ENCODE peak calls at places on chromosomes 2 and 18, in eight cellular contexts. N, F, O, K, U, I, R and J are unnamed samples.

GRCh38 chr2:147913701-147914480 is 69.1 kb downstream of the ACVR2A start:
- DNase-seq in N (no peak), F (no peak), U (no peak), K (peak; percentile 49), R (no peak), O (no peak), I (peak; percentile 8), J (no peak)

GRCh38 chr2:235002198-235003095 is 50.6 kb downstream of the SH3BP4 start:
- DNase-seq in I (peak; percentile 64), U (no peak), N (no peak), O (peak; percentile 54), K (peak; percentile 77), R (no peak), F (peak; percentile 82), J (no peak)

GRCh38 chr2:22912398-22912797 is 472.6 kb upstream of the KLHL29 start:
- DNase-seq in U (no peak), R (no peak), I (no peak), K (no peak), O (no peak), N (no peak), F (no peak), J (no peak)

GRCh38 chr2:75547345-75548035 is 13.2 kb downstream of the EVA1A start:
- DNase-seq in R (no peak), F (no peak), I (peak; percentile 81), K (peak; percentile 82), U (no peak), N (no peak), O (no peak), J (peak; percentile 30)

GRCh38 chr2:105737980-105738657 is 6.6 kb upstream of the NCK2 start:
- DNase-seq in R (no peak), I (no peak), K (no peak), N (no peak), F (no peak), O (no peak), U (no peak), J (no peak)

GRCh38 chr18:38611036-38611964 is 1045.7 kb upstream of the CELF4 start:
- DNase-seq in U (no peak), O (no peak), R (peak; percentile 29), I (no peak), K (no peak), N (no peak), F (no peak), J (no peak)

GRCh38 chr18:22167471-22168151 is 1.8 kb upstream of the GATA6 start:
- DNase-seq in O (peak; percentile 54), R (no peak), K (peak; percentile 71), U (no peak), N (peak; percentile 65), F (peak; percentile 45), I (no peak), J (no peak)

GRCh38 chr2:231187736-231188505 is 10.5 kb upstream of the ARMC9 start:
- DNase-seq in K (peak; percentile 97), F (peak; percentile 97), U (peak; percentile 75), I (peak; percentile 74), N (no peak), R (no peak), O (peak; percentile 62), J (peak; percentile 77)

GRCh38 chr18:68484241-68484640 is 230.7 kb downstream of the TMX3 start:
- DNase-seq in U (no peak), O (no peak), K (peak; percentile 24), F (no peak), N (no peak), I (peak; percentile 52), R (no peak), J (no peak)

GRCh38 chr18:64713284-64713683 is 564.4 kb upstream of the LINC00305 start:
- DNase-seq in O (no peak), R (no peak), K (no peak), N (no peak), U (no peak), F (peak; percentile 14), I (no peak), J (no peak)

GRCh38 chr2:44246436-44246835 is 28.8 kb upstream of the SLC3A1 start:
- DNase-seq in N (no peak), O (no peak), I (no peak), R (no peak), U (no peak), K (no peak), F (no peak), J (no peak)

GRCh38 chr2:56682397-56682760 is 498.6 kb downstream of the CCDC85A start:
- DNase-seq in N (no peak), O (no peak), I (no peak), U (no peak), K (peak; percentile 46), F (no peak), R (no peak), J (no peak)

GRCh38 chr18:49006641-49007136 is 55.9 kb upstream of the SMAD7 start:
- DNase-seq in U (no peak), O (no peak), I (no peak), F (no peak), K (no peak), R (no peak), N (no peak), J (no peak)

GRCh38 chr2:134375935-134376334 is 122.1 kb downstream of the MGAT5 start:
- DNase-seq in F (peak; percentile 19), U (no peak), I (peak; percentile 73), K (peak; percentile 76), N (peak; percentile 30), R (no peak), O (no peak), J (no peak)

GRCh38 chr2:83079007-83079406 is 1380.1 kb downstream of the SUCLG1 start:
- DNase-seq in R (no peak), F (no peak), K (no peak), O (no peak), N (no peak), U (no peak), I (no peak), J (no peak)

GRCh38 chr2:241151934-241152660 is 1.8 kb downstream of the PPP1R7 start:
- DNase-seq in U (no peak), K (peak; percentile 7), N (no peak), O (no peak), I (no peak), R (no peak), F (no peak), J (no peak)

GRCh38 chr2:240798327-240798905 is 21.6 kb downstream of the KIF1A start:
- DNase-seq in K (no peak), R (no peak), F (no peak), I (no peak), O (no peak), N (no peak), U (no peak), J (no peak)

GRCh38 chr2:232137346-232137745 is 175.8 kb downstream of the DIS3L2 start:
- DNase-seq in F (no peak), U (no peak), N (no peak), O (no peak), I (peak; percentile 65), K (no peak), R (no peak), J (no peak)

GRCh38 chr2:41950440-41950960 is 97.3 kb upstream of the PKDCC start:
- DNase-seq in U (no peak), O (no peak), N (no peak), R (no peak), I (no peak), F (no peak), K (no peak), J (no peak)

GRCh38 chr18:33812186-33812585 is 234.2 kb downstream of the ASXL3 start:
- DNase-seq in K (no peak), F (no peak), U (no peak), N (no peak), I (no peak), R (no peak), O (no peak), J (no peak)

GRCh38 chr2:98448441-98449145 is 3.9 kb downstream of the INPP4A start:
- DNase-seq in K (no peak), N (no peak), F (no peak), O (no peak), U (no peak), I (no peak), R (no peak), J (no peak)

GRCh38 chr2:29691386-29691950 is 229.9 kb downstream of the ALK start:
- DNase-seq in I (no peak), U (no peak), R (no peak), K (no peak), N (no peak), F (no peak), O (no peak), J (no peak)

GRCh38 chr2:241859436-241860183 is 916 bp upstream of the PDCD1 start:
- DNase-seq in U (peak; percentile 58), F (peak; percentile 46), N (no peak), O (peak; percentile 81), I (peak; percentile 32), R (peak; percentile 88), K (peak; percentile 48), J (no peak)

GRCh38 chr18:6203791-6204190 is 210.9 kb downstream of the L3MBTL4 start:
- DNase-seq in U (no peak), R (no peak), I (no peak), K (no peak), F (no peak), O (no peak), N (no peak), J (no peak)

GRCh38 chr2:64713686-64714085 is 60.0 kb upstream of the SERTAD2 start:
- DNase-seq in R (no peak), K (no peak), U (no peak), N (no peak), F (no peak), I (no peak), O (no peak), J (no peak)
- TF ChIP-seq CTCF in R (no peak), K (no peak), U (no peak), N (no peak), F (no peak), I (no peak), O (no peak), J (no peak)

GRCh38 chr2:43165378-43166025 is 60.9 kb downstream of the ZFP36L2 start:
- DNase-seq in K (peak; percentile 24), R (no peak), O (no peak), N (no peak), F (peak; percentile 86), I (no peak), U (no peak), J (no peak)
- TF ChIP-seq CTCF in K (peak; percentile 24), R (no peak), O (no peak), N (peak; percentile 63), F (no peak), I (peak; percentile 13), U (no peak), J (peak; percentile 24)

DNA sequence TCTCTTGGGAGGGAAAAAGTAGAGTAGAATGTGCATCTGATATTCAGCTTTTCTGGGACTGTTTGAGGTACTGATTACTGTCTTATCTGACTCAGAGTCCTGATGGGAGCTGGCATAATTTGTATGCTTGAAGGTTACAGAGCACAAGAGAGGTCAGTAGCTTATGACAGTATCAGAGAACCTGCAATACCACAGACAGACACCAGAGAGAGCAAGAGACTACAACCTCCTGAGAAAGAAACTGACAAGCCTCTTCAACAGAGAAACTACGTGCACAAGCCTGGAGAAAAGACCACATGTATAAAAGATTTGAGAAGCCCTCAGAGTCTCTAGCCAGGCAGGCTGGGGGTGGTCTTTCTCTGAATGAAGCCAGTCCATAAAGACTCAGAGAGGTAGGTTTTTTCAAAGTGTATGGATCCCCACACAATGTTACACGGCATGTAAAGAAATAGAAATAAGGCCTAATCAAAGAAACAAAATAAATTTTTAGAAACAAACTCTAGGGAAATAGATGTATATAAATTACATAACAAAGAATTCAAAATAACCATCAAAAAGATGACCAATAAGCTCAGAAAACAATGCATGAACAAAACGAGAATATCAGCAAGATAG is 568.3 kb downstream of the LRRTM4 start:
- DNase-seq in U (no peak), O (peak; percentile 73), I (peak; percentile 22), N (peak; percentile 70), R (peak; percentile 14), F (peak; percentile 63), K (no peak), J (no peak)
- TF ChIP-seq CTCF in U (peak; percentile 33), O (peak; percentile 52), I (peak; percentile 48), N (peak; percentile 91), R (peak; percentile 40), F (peak; percentile 77), K (no peak), J (peak; percentile 63)

GRCh38 chr2:178479275-178479616 is 846 bp upstream of the FKBP7 start:
- DNase-seq in N (no peak), I (no peak), R (no peak), U (no peak), F (no peak), K (no peak), O (no peak), J (no peak)
- TF ChIP-seq CTCF in N (no peak), I (no peak), R (no peak), U (no peak), F (no peak), K (no peak), O (no peak), J (peak; percentile 0)